ENCODE peak calls at places on chromosomes 1 and 21, in nine cellular contexts. Q is SK-N-SH, K is GM23338, Y is mammary epithelial cell, M is osteoblast, C is PC-9, O is GM23248, J is hepatocyte, I is neural progenitor cell. P is an unnamed sample.

GRCh38 chr1:221740260-221740830 is 1.5 kb downstream of the DUSP10 start:
- DNase-seq in K (no peak), O (no peak), Y (peak; percentile 57), M (peak; percentile 87), I (peak; percentile 12), J (peak; percentile 14), C (peak; percentile 10), Q (no peak), P (no peak)

GRCh38 chr1:1291611-1292441 is 11.6 kb downstream of the SCNN1D start:
- DNase-seq in C (peak; percentile 65), J (peak; percentile 83), Q (peak; percentile 84), Y (peak; percentile 61), O (peak; percentile 69), K (peak; percentile 85), I (peak; percentile 83), M (peak; percentile 98), P (peak; percentile 85)

GRCh38 chr1:76302711-76303347 is 228.3 kb downstream of the ST6GALNAC3 start:
- DNase-seq in Q (no peak), C (no peak), I (peak; percentile 21), J (no peak), K (no peak), O (no peak), Y (no peak), M (no peak), P (no peak)

GRCh38 chr1:156423422-156424352 is 54.7 kb downstream of the RHBG start:
- DNase-seq in Y (no peak), O (no peak), K (no peak), Q (no peak), J (no peak), M (peak; percentile 78), I (no peak), C (no peak), P (no peak)

GRCh38 chr21:36708512-36709029 is 9.7 kb downstream of the SIM2 start:
- DNase-seq in Q (no peak), Y (no peak), C (no peak), I (peak; percentile 41), J (no peak), O (no peak), K (peak; percentile 33), M (peak; percentile 85), P (no peak)

GRCh38 chr1:223551610-223552009 is 113.9 kb downstream of the CAPN8 start:
- DNase-seq in M (no peak), I (no peak), J (no peak), C (no peak), K (no peak), Y (no peak), O (no peak), Q (no peak), P (no peak)

GRCh38 chr1:217089239-217090014 is 366.2 kb upstream of the ESRRG start:
- DNase-seq in O (peak; percentile 24), M (peak; percentile 62), J (peak; percentile 66), C (no peak), I (peak; percentile 63), K (peak; percentile 49), Y (peak; percentile 43), Q (peak; percentile 82), P (no peak)

GRCh38 chr1:94416901-94417701 is 1.1 kb upstream of the ABCD3 start:
- DNase-seq in Q (no peak), C (peak; percentile 9), O (peak; percentile 85), K (peak; percentile 11), I (no peak), Y (peak; percentile 77), M (peak; percentile 68), J (peak; percentile 44), P (peak; percentile 4)

GRCh38 chr1:150928286-150928685 is 2.1 kb downstream of the SETDB1 start:
- DNase-seq in C (no peak), Y (no peak), Q (no peak), J (no peak), O (peak; percentile 33), I (no peak), K (no peak), M (no peak), P (no peak)

GRCh38 chr1:203322480-203323179 is 17.3 kb downstream of the BTG2 start:
- DNase-seq in Q (no peak), Y (no peak), K (no peak), J (no peak), I (no peak), C (no peak), M (no peak), O (no peak), P (no peak)

GRCh38 chr1:203324103-203325003 is 19.0 kb downstream of the BTG2 start:
- DNase-seq in K (no peak), J (no peak), C (no peak), I (peak; percentile 50), Y (no peak), O (peak; percentile 32), M (no peak), Q (no peak), P (peak; percentile 58)

GRCh38 chr1:203325418-203326091 is 20.2 kb downstream of the BTG2 start:
- DNase-seq in I (peak; percentile 84), C (no peak), M (no peak), K (no peak), O (no peak), J (peak; percentile 51), Y (no peak), Q (no peak), P (peak; percentile 83)

GRCh38 chr1:203325004-203325417 is 19.7 kb downstream of the BTG2 start:
- DNase-seq in Y (no peak), Q (no peak), I (peak; percentile 85), J (no peak), M (no peak), K (peak; percentile 70), C (no peak), O (no peak), P (peak; percentile 94)

DNA sequence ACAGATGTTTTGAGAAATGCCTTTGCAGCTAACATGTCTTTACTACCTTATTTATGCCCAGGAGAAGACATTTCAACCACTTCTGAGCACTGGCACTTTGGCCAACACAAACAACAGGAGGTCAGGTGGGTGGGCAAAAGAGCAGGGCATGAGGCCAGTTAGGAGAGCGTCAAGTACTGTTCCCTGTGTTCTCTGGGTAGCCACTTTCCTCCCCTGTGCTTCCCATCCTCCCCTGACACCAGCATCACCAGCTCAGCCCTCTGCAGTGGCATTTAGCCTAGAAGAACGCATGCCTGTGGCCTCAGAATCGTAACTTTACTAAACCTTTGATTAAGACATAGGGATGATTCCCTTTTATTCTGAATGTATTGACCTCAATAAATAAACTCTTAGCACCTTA is 18.3 kb downstream of the BTG2 start:
- DNase-seq in J (no peak), I (no peak), Y (no peak), M (no peak), C (no peak), K (no peak), O (no peak), Q (no peak), P (no peak)
- H3K4me3 ChIP-seq in J (no peak overlapping the region), I (no peak overlapping the region), Y (no peak overlapping the region), M (no peak overlapping the region), C (no peak overlapping the region), K (no peak overlapping the region), O (no peak overlapping the region), Q (no peak overlapping the region), P (peak overlapping the region; percentile 67)

DNA sequence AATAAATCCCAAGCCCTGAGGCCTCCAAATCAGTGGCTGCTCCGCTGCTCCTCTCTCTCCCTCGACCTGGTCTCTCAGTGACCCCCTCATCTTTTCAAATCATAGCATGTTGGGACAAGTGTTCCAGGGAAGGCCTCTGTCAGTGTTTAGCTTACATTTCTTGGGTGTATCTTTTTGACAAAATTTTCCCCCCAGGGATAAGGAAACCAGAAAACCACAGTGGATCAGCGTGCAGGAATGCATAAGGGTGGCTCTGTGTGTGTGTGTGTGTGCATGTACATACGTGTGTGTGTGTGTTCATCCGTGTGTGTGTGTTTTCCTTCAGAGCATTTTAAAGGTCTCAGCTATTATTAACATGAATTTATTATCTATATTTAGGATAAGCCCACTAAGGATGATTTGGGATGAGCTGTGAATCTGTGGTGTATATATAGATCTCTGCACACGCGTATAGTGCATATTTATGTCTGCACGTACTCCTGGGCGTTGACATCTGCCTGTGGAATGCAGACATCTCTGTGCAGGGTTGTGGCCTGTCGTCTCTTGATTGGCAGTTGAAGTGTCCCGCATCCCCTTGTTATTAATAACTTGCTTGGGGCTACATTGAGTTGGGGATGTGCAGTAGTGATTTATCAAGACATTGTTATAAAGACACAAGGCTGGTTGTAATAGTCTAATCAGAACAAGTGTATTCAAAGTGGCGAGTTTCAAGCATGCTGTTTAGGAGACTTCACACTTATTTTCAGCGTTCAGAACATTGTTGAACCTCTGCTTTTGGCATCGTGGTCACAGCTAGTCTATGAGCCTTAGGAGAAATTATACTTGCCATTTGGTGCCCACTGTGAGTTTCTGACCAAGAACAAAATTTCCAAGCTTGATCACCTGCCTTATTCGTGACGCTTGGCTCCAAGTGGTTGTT is 55.6 kb downstream of the GALNT2 start:
- DNase-seq in O (no peak), Q (no peak), J (no peak), K (no peak), Y (peak; percentile 89), M (no peak), C (no peak), I (no peak), P (peak; percentile 48)
- H2AFZ ChIP-seq in O (no peak overlapping the region), Q (no peak overlapping the region), J (no peak overlapping the region), K (no peak overlapping the region), Y (no peak overlapping the region), M (no peak overlapping the region), C (no peak overlapping the region), I (no peak overlapping the region), P (peak overlapping the region; percentile 52)

DNA sequence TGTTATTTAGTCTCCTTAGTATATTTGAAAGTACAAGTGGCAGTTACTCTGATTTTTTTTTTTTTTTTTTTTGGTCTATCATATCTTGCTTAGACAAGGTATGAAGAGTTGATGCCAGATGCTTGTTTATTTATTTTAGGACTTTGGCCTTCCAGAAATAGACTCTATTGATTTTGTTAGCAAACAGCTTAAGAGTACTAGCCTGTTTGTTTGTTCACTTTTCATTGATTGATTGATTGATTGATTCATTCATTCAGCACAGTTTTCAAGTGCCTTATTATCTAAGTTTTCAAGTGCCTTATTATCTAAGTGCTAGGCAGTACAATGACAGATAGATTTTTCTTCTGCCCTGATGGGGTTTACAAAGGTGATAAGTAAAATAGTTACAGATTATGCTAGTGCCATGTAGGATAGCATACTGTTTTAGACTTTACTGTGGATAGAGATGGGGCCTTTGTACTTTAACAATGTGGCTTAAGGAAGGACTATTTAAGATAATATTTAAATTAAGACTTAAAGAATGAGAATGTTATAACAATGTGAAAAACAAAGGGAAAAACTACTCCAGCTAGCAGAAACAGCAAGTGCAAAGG is 50.5 kb downstream of the MTF2 start:
- DNase-seq in M (no peak), K (no peak), Y (no peak), J (no peak), O (no peak), I (no peak), C (no peak), Q (no peak), P (no peak)
- H3K4me3 ChIP-seq in M (no peak overlapping the region), K (no peak overlapping the region), Y (no peak overlapping the region), J (no peak overlapping the region), O (no peak overlapping the region), I (no peak overlapping the region), C (no peak overlapping the region), Q (no peak overlapping the region), P (no peak overlapping the region)

GRCh38 chr1:207455183-207455754 is 1.1 kb downstream of the CR2 start:
- DNase-seq in I (no peak), Y (no peak), O (no peak), K (no peak), J (no peak), C (no peak), M (no peak), Q (no peak), P (no peak)
- H2AFZ ChIP-seq in I (no peak overlapping the region), Y (no peak overlapping the region), O (no peak overlapping the region), K (peak overlapping the region; percentile 88), J (no peak overlapping the region), C (peak overlapping the region; percentile 87), M (no peak overlapping the region), Q (no peak overlapping the region), P (peak overlapping the region; percentile 82)